ENCODE peak calls at places on chromosomes 2 and 18, in six cellular contexts. M is esophagus muscularis mucosa, S is IMR-90, I is A549, W is thyroid gland, E is lower leg skin. T is an unnamed sample.

GRCh38 chr2:101518470-101519172 is 43.7 kb upstream of the RFX8 start:
- DNase-seq in S (peak), M (peak), I (peak), W (peak), E (no peak), T (no peak)

GRCh38 chr2:171025199-171025598 is 96.1 kb downstream of the GORASP2 start:
- DNase-seq in I (no peak), S (no peak), E (no peak), W (no peak), M (no peak), T (no peak)

GRCh38 chr2:46350030-46350699 is 53.0 kb downstream of the EPAS1 start:
- DNase-seq in W (no peak), S (no peak), E (no peak), M (no peak), I (no peak), T (no peak)

GRCh38 chr2:213751446-213751845 is 467.2 kb downstream of the SPAG16 start:
- DNase-seq in I (no peak), S (no peak), W (no peak), E (no peak), M (no peak), T (no peak)

GRCh38 chr2:105773568-105773967 is 28.9 kb downstream of the NCK2 start:
- DNase-seq in W (peak), M (no peak), E (peak), S (no peak), I (no peak), T (no peak)

GRCh38 chr18:72605350-72605749 is 61.2 kb upstream of the CBLN2 start:
- DNase-seq in S (no peak), I (no peak), W (no peak), M (no peak), E (no peak), T (no peak)

GRCh38 chr2:71153585-71153984 is 23.2 kb downstream of the MPHOSPH10 start:
- DNase-seq in I (no peak), E (no peak), W (no peak), M (no peak), S (no peak), T (no peak)

GRCh38 chr2:175400975-175401374 is 219.5 kb upstream of the ATP5MC3 start:
- DNase-seq in E (no peak), M (no peak), I (no peak), W (no peak), S (no peak), T (no peak)

GRCh38 chr18:30358545-30358944 is 684.0 kb downstream of the DSC3 start:
- DNase-seq in I (no peak), W (no peak), S (no peak), M (no peak), E (no peak), T (no peak)

GRCh38 chr2:96679843-96680242 is 37.3 kb downstream of the FER1L5 start:
- DNase-seq in S (no peak), I (no peak), M (no peak), E (no peak), W (peak), T (no peak)

GRCh38 chr2:102238039-102238756 is 51.4 kb downstream of the IL1RL2 start:
- DNase-seq in M (peak), I (peak), S (peak), W (no peak), E (no peak), T (no peak)

GRCh38 chr2:160715428-160715827 is 221.8 kb upstream of the RBMS1 start:
- DNase-seq in W (no peak), M (no peak), E (no peak), S (no peak), I (no peak), T (no peak)

GRCh38 chr2:221807706-221808105 is 235.6 kb upstream of the EPHA4 start:
- DNase-seq in E (no peak), W (no peak), S (no peak), M (no peak), I (no peak), T (no peak)

GRCh38 chr2:64945973-64946736 is 43.0 kb upstream of the SLC1A4 start:
- DNase-seq in E (no peak), W (no peak), S (peak), M (peak), I (no peak), T (peak)

GRCh38 chr2:218516614-218517013 is 51.5 kb downstream of the USP37 start:
- DNase-seq in S (peak), E (no peak), W (no peak), M (no peak), I (peak), T (no peak)

GRCh38 chr2:78082555-78082954 is 560.4 kb upstream of the LRRTM4 start:
- DNase-seq in M (no peak), E (no peak), S (no peak), W (no peak), I (no peak), T (no peak)

GRCh38 chr2:134657650-134658250 is 61.0 kb downstream of the TMEM163 start:
- DNase-seq in S (no peak), M (no peak), I (peak), W (no peak), E (no peak), T (no peak)

GRCh38 chr2:28586864-28587263 is 91.0 kb downstream of the PLB1 start:
- DNase-seq in W (no peak), I (no peak), E (peak), M (no peak), S (no peak), T (no peak)

GRCh38 chr2:232479341-232480200 is 8.1 kb downstream of the ECEL1 start:
- DNase-seq in E (peak), W (no peak), M (no peak), S (no peak), I (no peak), T (no peak)

GRCh38 chr2:43225093-43225787 is 1.2 kb downstream of the ZFP36L2 start:
- DNase-seq in W (peak), S (peak), E (peak), I (peak), M (no peak), T (no peak)
- TF ChIP-seq POLR2A in W (peak), S (no peak), E (no peak), I (no peak), M (no peak), T (no peak)

DNA sequence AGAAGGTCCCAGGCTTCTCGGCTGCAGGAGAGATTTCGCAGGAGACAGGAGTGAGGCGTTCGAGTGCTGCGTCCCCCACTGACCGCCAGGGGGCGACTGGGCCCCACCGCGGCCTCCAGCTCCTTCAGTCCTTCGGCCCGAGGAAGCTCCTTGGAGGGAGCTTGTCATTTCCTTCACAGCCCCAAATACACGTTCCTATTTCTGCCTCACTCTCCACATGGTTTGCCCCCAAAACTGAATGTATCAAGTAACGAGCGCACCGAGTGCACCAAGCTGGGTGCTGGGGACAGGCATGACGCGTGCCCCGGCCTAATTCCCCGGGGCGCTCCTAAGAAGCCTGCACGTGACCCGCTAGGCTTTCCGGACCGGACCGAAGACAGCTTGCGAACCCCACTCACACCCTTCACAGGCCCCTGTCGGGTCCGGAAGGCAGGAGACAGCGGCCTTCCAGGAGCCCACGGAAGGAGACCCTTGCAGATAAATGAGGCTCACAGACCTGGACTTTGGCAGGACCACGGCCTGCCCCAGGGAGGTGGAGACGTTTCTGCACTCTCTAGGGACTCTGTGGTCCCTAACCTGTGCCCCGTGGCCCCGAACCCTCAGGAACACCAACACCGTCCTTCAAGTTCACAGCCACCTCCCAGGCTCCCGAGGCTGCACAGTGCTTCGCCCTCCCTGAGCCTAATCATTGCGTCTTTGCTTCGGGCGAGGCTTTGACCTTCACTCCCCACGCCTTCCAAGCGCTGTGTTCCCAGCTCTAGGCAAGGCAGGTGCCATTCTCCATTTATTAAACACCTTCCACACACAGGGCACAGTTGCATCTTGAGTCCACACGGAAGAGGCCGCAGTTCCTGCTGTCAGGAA is 13.0 kb upstream of the FAHD2A start:
- DNase-seq in M (no peak), E (peak), W (peak), S (peak), I (peak), T (peak)
- TF ChIP-seq POLR2A in M (no peak), E (no peak), W (no peak), S (no peak), I (no peak), T (no peak)

GRCh38 chr2:73285162-73285739 is 973 bp upstream of the FBXO41 start:
- DNase-seq in S (no peak), W (no peak), E (peak), M (no peak), I (no peak), T (no peak)
- TF ChIP-seq POLR2A in S (no peak), W (no peak), E (no peak), M (no peak), I (no peak), T (no peak)

GRCh38 chr2:43221660-43222471 is 4.5 kb downstream of the ZFP36L2 start:
- DNase-seq in S (peak), W (peak), I (peak), M (peak), E (peak), T (no peak)
- TF ChIP-seq POLR2A in S (peak), W (peak), I (peak), M (peak), E (no peak), T (peak)

GRCh38 chr2:128499367-128500135 is 180.9 kb upstream of the HS6ST1 start:
- DNase-seq in I (no peak), E (peak), W (no peak), M (no peak), S (no peak), T (no peak)
- TF ChIP-seq POLR2A in I (no peak), E (no peak), W (no peak), M (no peak), S (no peak), T (no peak)

GRCh38 chr2:36597532-36598377 is at the start of gene FEZ2:
- DNase-seq in S (peak), E (peak), M (no peak), W (peak), I (peak), T (peak)
- TF ChIP-seq POLR2A in S (peak), E (no peak), M (no peak), W (peak), I (peak), T (peak)